ENCODE peak calls at places on chromosomes 5 and 9, in six cellular contexts. P is OCI-LY7; R is NCI-H345; Z is thoracic aorta; F is T-cell; G is CD4-positive, CD25-positive, alpha-beta regulatory T cell. S is an unnamed sample.

GRCh38 chr9:31027678-31028077 is 1356.8 kb upstream of the ACO1 start:
- DNase-seq in G (no peak), R (no peak), Z (no peak), P (no peak), F (no peak), S (no peak)

GRCh38 chr5:68114641-68115040 is 100.9 kb upstream of the PIK3R1 start:
- DNase-seq in Z (no peak), G (no peak), R (no peak), P (no peak), F (no peak), S (no peak)

GRCh38 chr9:137318976-137319375 is 16.9 kb upstream of the NRARP start:
- DNase-seq in P (no peak), F (no peak), G (no peak), R (no peak), Z (no peak), S (no peak)

GRCh38 chr5:115392611-115393010 is 96.2 kb upstream of the CCDC112 start:
- DNase-seq in F (no peak), P (no peak), R (no peak), Z (no peak), G (no peak), S (no peak)

GRCh38 chr5:32990593-32991415 is 279.7 kb downstream of the NPR3 start:
- DNase-seq in P (no peak), Z (no peak), F (no peak), R (no peak), G (no peak), S (no peak)

GRCh38 chr5:173020643-173021042 is 35.5 kb upstream of the CREBRF start:
- DNase-seq in F (no peak), P (no peak), R (no peak), Z (no peak), G (no peak), S (no peak)

GRCh38 chr5:148904440-148904839 is 78.0 kb downstream of the ADRB2 start:
- DNase-seq in R (no peak), Z (peak), F (no peak), G (no peak), P (no peak), S (no peak)

GRCh38 chr9:134375430-134376385 is 49.5 kb downstream of the RXRA start:
- DNase-seq in G (no peak), F (no peak), Z (no peak), P (no peak), R (no peak), S (no peak)

GRCh38 chr5:72386639-72387038 is 66.5 kb downstream of the PTCD2 start:
- DNase-seq in G (no peak), F (no peak), Z (no peak), P (no peak), R (no peak), S (no peak)

GRCh38 chr9:136471802-136472487 is 10.9 kb downstream of the SEC16A start:
- DNase-seq in G (no peak), Z (no peak), P (no peak), R (no peak), F (no peak), S (no peak)

GRCh38 chr5:32499261-32499660 is 54.7 kb upstream of the ZFR start:
- DNase-seq in R (no peak), Z (no peak), F (no peak), P (no peak), G (no peak), S (no peak)

GRCh38 chr9:95088421-95089161 is 228.9 kb downstream of the FANCC start:
- DNase-seq in R (no peak), G (no peak), Z (no peak), F (no peak), P (no peak), S (no peak)

GRCh38 chr9:5748438-5748837 is 84.5 kb downstream of the ERMP1 start:
- DNase-seq in G (no peak), P (no peak), Z (no peak), F (no peak), R (no peak), S (no peak)

GRCh38 chr9:36974731-36975130 is 59.3 kb downstream of the PAX5 start:
- DNase-seq in R (no peak), Z (no peak), F (no peak), P (no peak), G (no peak), S (no peak)

GRCh38 chr5:84597904-84598303 is 213.2 kb upstream of the EDIL3 start:
- DNase-seq in G (no peak), R (no peak), Z (no peak), F (no peak), P (no peak), S (no peak)

GRCh38 chr5:159550951-159551350 is 220.7 kb upstream of the IL12B start:
- DNase-seq in R (no peak), F (no peak), P (no peak), Z (no peak), G (no peak), S (no peak)

GRCh38 chr5:139210585-139210984 is 12.4 kb upstream of the SIL1 start:
- DNase-seq in G (no peak), Z (no peak), R (peak), P (no peak), F (no peak), S (no peak)

GRCh38 chr9:3329361-3329760 is 196.4 kb downstream of the RFX3 start:
- DNase-seq in R (no peak), Z (no peak), G (no peak), P (no peak), F (no peak), S (no peak)

GRCh38 chr5:38376404-38376803 is 118.0 kb downstream of the EGFLAM start:
- DNase-seq in R (no peak), G (no peak), F (no peak), P (no peak), Z (no peak), S (no peak)

GRCh38 chr9:36064448-36065037 is 27.8 kb downstream of the RECK start:
- DNase-seq in F (no peak), G (no peak), P (no peak), Z (no peak), R (no peak), S (no peak)

GRCh38 chr5:132226516-132227234 is 978 bp downstream of the P4HA2 start:
- DNase-seq in R (no peak), G (no peak), Z (no peak), F (no peak), P (no peak), S (no peak)

GRCh38 chr5:123819818-123820217 is 307.8 kb downstream of the CSNK1G3 start:
- DNase-seq in F (no peak), P (no peak), R (no peak), G (no peak), Z (no peak), S (no peak)